ENCODE peak calls at places on chromosomes 16 and 17, in nine cellular contexts. One of them, this sample, is unnamed.

GRCh38 chr16:88337021-88337420 is 45.7 kb upstream of the ZNF469 start:
- DNase-seq in left ventricle myocardium inferior: no peak
- DNase-seq in H54: no peak
- DNase-seq in sciatic nerve: no peak
- DNase-seq in SHP77: no peak
- DNase-seq in nephron progenitor cell: no peak
- DNase-seq in AG20443: no peak
- DNase-seq in GF-D8: no peak
- DNase-seq in EL: no peak
- DNase-seq in this sample: peak

GRCh38 chr17:7325031-7325528 is 4.1 kb downstream of the NEURL4 start:
- DNase-seq in left ventricle myocardium inferior: no peak
- DNase-seq in H54: no peak
- DNase-seq in sciatic nerve: no peak
- DNase-seq in SHP77: no peak
- DNase-seq in nephron progenitor cell: no peak
- DNase-seq in AG20443: no peak
- DNase-seq in GF-D8: no peak
- DNase-seq in EL: no peak
- DNase-seq in this sample: no peak

GRCh38 chr17:51046527-51047384 is 73.9 kb downstream of the SPAG9 start:
- DNase-seq in left ventricle myocardium inferior: peak
- DNase-seq in H54: peak
- DNase-seq in sciatic nerve: peak
- DNase-seq in SHP77: peak
- DNase-seq in nephron progenitor cell: peak
- DNase-seq in AG20443: peak
- DNase-seq in GF-D8: no peak
- DNase-seq in EL: peak
- DNase-seq in this sample: peak

GRCh38 chr16:11612110-11612981 is 25.6 kb upstream of the LITAF start:
- DNase-seq in left ventricle myocardium inferior: peak
- DNase-seq in H54: no peak
- DNase-seq in sciatic nerve: no peak
- DNase-seq in SHP77: no peak
- DNase-seq in nephron progenitor cell: no peak
- DNase-seq in AG20443: no peak
- DNase-seq in GF-D8: peak
- DNase-seq in EL: no peak
- DNase-seq in this sample: no peak

GRCh38 chr17:16444258-16444886 is 29.0 kb downstream of the TRPV2 start:
- DNase-seq in left ventricle myocardium inferior: no peak
- DNase-seq in H54: no peak
- DNase-seq in sciatic nerve: no peak
- DNase-seq in SHP77: no peak
- DNase-seq in nephron progenitor cell: no peak
- DNase-seq in AG20443: no peak
- DNase-seq in GF-D8: no peak
- DNase-seq in EL: peak
- DNase-seq in this sample: peak

GRCh38 chr16:11677959-11678881 is 10.0 kb downstream of the SNN start:
- DNase-seq in left ventricle myocardium inferior: no peak
- DNase-seq in H54: no peak
- DNase-seq in sciatic nerve: peak
- DNase-seq in SHP77: no peak
- DNase-seq in nephron progenitor cell: no peak
- DNase-seq in AG20443: no peak
- DNase-seq in GF-D8: no peak
- DNase-seq in EL: no peak
- DNase-seq in this sample: no peak

GRCh38 chr16:23433261-23433920 is 19.6 kb downstream of the COG7 start:
- DNase-seq in left ventricle myocardium inferior: no peak
- DNase-seq in H54: no peak
- DNase-seq in sciatic nerve: no peak
- DNase-seq in SHP77: no peak
- DNase-seq in nephron progenitor cell: no peak
- DNase-seq in AG20443: no peak
- DNase-seq in GF-D8: no peak
- DNase-seq in EL: no peak
- DNase-seq in this sample: no peak

GRCh38 chr16:17803625-17804410 is 333.1 kb upstream of the XYLT1 start:
- DNase-seq in left ventricle myocardium inferior: no peak
- DNase-seq in H54: no peak
- DNase-seq in sciatic nerve: no peak
- DNase-seq in SHP77: no peak
- DNase-seq in nephron progenitor cell: no peak
- DNase-seq in AG20443: peak
- DNase-seq in GF-D8: no peak
- DNase-seq in EL: peak
- DNase-seq in this sample: peak

GRCh38 chr17:65463242-65463641 is 98.2 kb downstream of the AXIN2 start:
- DNase-seq in left ventricle myocardium inferior: peak
- DNase-seq in H54: no peak
- DNase-seq in sciatic nerve: no peak
- DNase-seq in SHP77: no peak
- DNase-seq in nephron progenitor cell: no peak
- DNase-seq in AG20443: no peak
- DNase-seq in GF-D8: no peak
- DNase-seq in EL: peak
- DNase-seq in this sample: no peak

GRCh38 chr17:62625870-62626200 is 1.6 kb upstream of the MRC2 start:
- DNase-seq in left ventricle myocardium inferior: no peak
- DNase-seq in H54: no peak
- DNase-seq in sciatic nerve: no peak
- DNase-seq in SHP77: no peak
- DNase-seq in nephron progenitor cell: no peak
- DNase-seq in AG20443: no peak
- DNase-seq in GF-D8: no peak
- DNase-seq in EL: no peak
- DNase-seq in this sample: no peak

GRCh38 chr16:17277981-17278381 is 192.8 kb downstream of the XYLT1 start:
- DNase-seq in left ventricle myocardium inferior: no peak
- DNase-seq in H54: no peak
- DNase-seq in sciatic nerve: no peak
- DNase-seq in SHP77: peak
- DNase-seq in nephron progenitor cell: peak
- DNase-seq in AG20443: no peak
- DNase-seq in GF-D8: no peak
- DNase-seq in EL: no peak
- DNase-seq in this sample: no peak

GRCh38 chr16:6453742-6454141 is 878.9 kb upstream of the RBFOX1 start:
- DNase-seq in left ventricle myocardium inferior: no peak
- DNase-seq in H54: no peak
- DNase-seq in sciatic nerve: no peak
- DNase-seq in SHP77: no peak
- DNase-seq in nephron progenitor cell: no peak
- DNase-seq in AG20443: no peak
- DNase-seq in GF-D8: no peak
- DNase-seq in EL: no peak
- DNase-seq in this sample: no peak

GRCh38 chr16:58615280-58615679 is 14.3 kb downstream of the CNOT1 start:
- DNase-seq in left ventricle myocardium inferior: no peak
- DNase-seq in H54: no peak
- DNase-seq in sciatic nerve: no peak
- DNase-seq in SHP77: no peak
- DNase-seq in nephron progenitor cell: no peak
- DNase-seq in AG20443: no peak
- DNase-seq in GF-D8: no peak
- DNase-seq in EL: peak
- DNase-seq in this sample: no peak

GRCh38 chr16:12559714-12560113 is 244.0 kb downstream of the CPPED1 start:
- DNase-seq in left ventricle myocardium inferior: no peak
- DNase-seq in H54: no peak
- DNase-seq in sciatic nerve: no peak
- DNase-seq in SHP77: no peak
- DNase-seq in nephron progenitor cell: no peak
- DNase-seq in AG20443: peak
- DNase-seq in GF-D8: no peak
- DNase-seq in EL: peak
- DNase-seq in this sample: no peak

GRCh38 chr17:38742431-38743308 is 5.5 kb downstream of the PCGF2 start:
- DNase-seq in left ventricle myocardium inferior: no peak
- DNase-seq in H54: no peak
- DNase-seq in sciatic nerve: no peak
- DNase-seq in SHP77: no peak
- DNase-seq in nephron progenitor cell: no peak
- DNase-seq in AG20443: peak
- DNase-seq in GF-D8: no peak
- DNase-seq in EL: no peak
- DNase-seq in this sample: no peak

GRCh38 chr16:5036228-5037156 is 2.8 kb upstream of the NAGPA start:
- DNase-seq in left ventricle myocardium inferior: no peak
- DNase-seq in H54: no peak
- DNase-seq in sciatic nerve: no peak
- DNase-seq in SHP77: no peak
- DNase-seq in nephron progenitor cell: no peak
- DNase-seq in AG20443: no peak
- DNase-seq in GF-D8: no peak
- DNase-seq in EL: no peak
- DNase-seq in this sample: no peak

GRCh38 chr16:85615852-85616607 is 2.9 kb downstream of the GSE1 start:
- DNase-seq in left ventricle myocardium inferior: peak
- DNase-seq in H54: peak
- DNase-seq in sciatic nerve: peak
- DNase-seq in SHP77: peak
- DNase-seq in nephron progenitor cell: peak
- DNase-seq in AG20443: peak
- DNase-seq in GF-D8: peak
- DNase-seq in EL: peak
- DNase-seq in this sample: peak

GRCh38 chr17:35174835-35175334 is 19.3 kb downstream of the SLC35G3 start:
- DNase-seq in left ventricle myocardium inferior: no peak
- DNase-seq in H54: no peak
- DNase-seq in sciatic nerve: no peak
- DNase-seq in SHP77: no peak
- DNase-seq in nephron progenitor cell: no peak
- DNase-seq in AG20443: no peak
- DNase-seq in GF-D8: no peak
- DNase-seq in EL: no peak
- DNase-seq in this sample: no peak

This sample was measured in MG63.